ENCODE peak calls at places on chromosome 15, in four cellular contexts. Z, F, W and H are unnamed samples.

GRCh38 chr15:40313531-40314398 is 6.0 kb upstream of the PLCB2 start:
- DNase-seq in Z (peak; percentile 92), F (no peak), W (peak; percentile 65), H (peak; percentile 74)

GRCh38 chr15:89531796-89532537 is 35.6 kb upstream of the RHCG start:
- DNase-seq in Z (no peak), F (no peak), W (no peak), H (no peak)

GRCh38 chr15:88833196-88833595 is 30.0 kb downstream of the ACAN start:
- DNase-seq in Z (no peak), F (no peak), W (no peak), H (no peak)

GRCh38 chr15:25900901-25901300 is 37.8 kb upstream of the ATP10A start:
- DNase-seq in Z (no peak), F (no peak), W (no peak), H (no peak)

GRCh38 chr15:82294061-82294690 is 31.6 kb downstream of the SAXO2 start:
- DNase-seq in Z (no peak), F (no peak), W (no peak), H (no peak)

GRCh38 chr15:47431501-47431900 is 285.8 kb upstream of the SEMA6D start:
- DNase-seq in Z (no peak), F (no peak), W (no peak), H (no peak)

GRCh38 chr15:25717861-25718504 is 145.1 kb downstream of the ATP10A start:
- DNase-seq in Z (no peak), F (no peak), W (no peak), H (no peak)

GRCh38 chr15:56468271-56468912 is 3.5 kb upstream of the MNS1 start:
- DNase-seq in Z (peak; percentile 22), F (no peak), W (no peak), H (peak; percentile 74)

GRCh38 chr15:43985976-43986375 is 159.2 kb downstream of the WDR76 start:
- DNase-seq in Z (no peak), F (no peak), W (no peak), H (no peak)

GRCh38 chr15:49083471-49084284 is 37.4 kb upstream of the SECISBP2L start:
- DNase-seq in Z (no peak), F (no peak), W (no peak), H (no peak)

GRCh38 chr15:67184208-67184925 is 70.1 kb downstream of the AAGAB start:
- DNase-seq in Z (no peak), F (no peak), W (no peak), H (no peak)

GRCh38 chr15:66805207-66805975 is 103.4 kb downstream of the SMAD6 start:
- DNase-seq in Z (no peak), F (no peak), W (no peak), H (no peak)

GRCh38 chr15:53862371-53862770 is 102.9 kb upstream of the WDR72 start:
- DNase-seq in Z (no peak), F (no peak), W (no peak), H (no peak)

GRCh38 chr15:92809880-92810361 is 90.2 kb upstream of the CHD2 start:
- DNase-seq in Z (peak; percentile 80), F (peak; percentile 19), W (peak; percentile 78), H (peak; percentile 51)

GRCh38 chr15:29566914-29567313 is 255.4 kb downstream of the TJP1 start:
- DNase-seq in Z (no peak), F (no peak), W (peak; percentile 14), H (no peak)

GRCh38 chr15:31304736-31305365 is 21.8 kb upstream of the KLF13 start:
- DNase-seq in Z (no peak), F (no peak), W (peak; percentile 43), H (no peak)

GRCh38 chr15:46636220-46636619 is 1001.4 kb downstream of the SQOR start:
- DNase-seq in Z (no peak), F (no peak), W (peak; percentile 1), H (no peak)

GRCh38 chr15:61530769-61531168 is 301.7 kb upstream of the RORA start:
- DNase-seq in Z (no peak), F (no peak), W (no peak), H (no peak)

GRCh38 chr15:100057281-100057680 is 284.5 kb downstream of the ADAMTS17 start:
- DNase-seq in Z (no peak), F (no peak), W (no peak), H (no peak)

GRCh38 chr15:67039349-67040075 is 25.9 kb upstream of the SMAD3 start:
- DNase-seq in Z (no peak), F (no peak), W (no peak), H (no peak)

GRCh38 chr15:70582143-70582945 is 181.0 kb downstream of the UACA start:
- DNase-seq in Z (no peak), F (no peak), W (no peak), H (no peak)

GRCh38 chr15:37046876-37047614 is 53.3 kb downstream of the MEIS2 start:
- DNase-seq in Z (no peak), F (no peak), W (no peak), H (no peak)

GRCh38 chr15:101389362-101389761 is 94.3 kb upstream of the SNRPA1 start:
- DNase-seq in Z (no peak), F (no peak), W (no peak), H (no peak)

GRCh38 chr15:59491062-59491461 is 53.1 kb downstream of the FAM81A start:
- DNase-seq in Z (no peak), F (no peak), W (peak; percentile 3), H (no peak)